ENCODE peak calls at places on chromosome 11, in ten cellular contexts. B is activated T-cell treated with anti-CD3 and anti-CD28 coated beads for 48 hours; P is activated naive CD4-positive, alpha-beta T cell; S is renal cortical epithelial cell; H is Right ventricle myocardium superior; O is NCI-H1105 treated with DMSO at 0.1 percent for 48 hours; E is BJ; X is lung microvascular endothelial cell; G is tibial artery; K is activated CD4-positive, alpha-beta T cell treated with anti-CD3 and anti-CD28 coated beads, Interleukin-2, amount 50 U/mL, for 4 hours. Y is an unnamed sample.

GRCh38 chr11:28529540-28530410 is 421.6 kb downstream of the METTL15 start:
- DNase-seq in O (peak; percentile 40), H (no peak), G (no peak), X (peak; percentile 69), S (peak; percentile 51), K (no peak), E (no peak), B (no peak), P (no peak), Y (no peak)

GRCh38 chr11:102323542-102324261 is 6.4 kb downstream of the BIRC3 start:
- DNase-seq in P (no peak), K (no peak), S (peak; percentile 54), B (no peak), E (peak; percentile 61), X (no peak), G (no peak), O (no peak), H (no peak), Y (no peak)

GRCh38 chr11:68206211-68206610 is 6.9 kb downstream of the KMT5B start:
- DNase-seq in H (no peak), O (peak; percentile 77), X (peak; percentile 72), E (no peak), B (no peak), S (peak; percentile 75), G (no peak), K (no peak), P (no peak), Y (peak; percentile 35)

GRCh38 chr11:13329670-13330401 is 52.2 kb downstream of the BMAL1 start:
- DNase-seq in E (no peak), B (no peak), H (no peak), O (peak; percentile 96), P (no peak), G (no peak), K (no peak), X (no peak), S (peak; percentile 58), Y (no peak)

GRCh38 chr11:14288189-14288935 is 70.6 kb downstream of the RRAS2 start:
- DNase-seq in S (peak; percentile 94), X (peak; percentile 43), H (no peak), P (no peak), G (no peak), B (no peak), O (no peak), K (no peak), E (peak; percentile 74), Y (no peak)

GRCh38 chr11:76599041-76600013 is 71.2 kb downstream of the LRRC32 start:
- DNase-seq in P (no peak), E (no peak), S (no peak), X (no peak), O (no peak), H (no peak), B (no peak), G (no peak), K (no peak), Y (no peak)

GRCh38 chr11:130719516-130719915 is 196.8 kb downstream of the SNX19 start:
- DNase-seq in B (no peak), G (no peak), S (peak; percentile 21), O (no peak), P (no peak), K (no peak), E (peak; percentile 39), H (no peak), X (no peak), Y (no peak)

GRCh38 chr11:2569321-2569721 is 124.5 kb downstream of the KCNQ1 start:
- DNase-seq in G (no peak), B (no peak), X (no peak), E (peak; percentile 17), H (peak; percentile 31), P (no peak), K (no peak), O (no peak), S (no peak), Y (no peak)

GRCh38 chr11:73902303-73902702 is 25.5 kb downstream of the PAAF1 start:
- DNase-seq in S (peak; percentile 23), X (no peak), H (no peak), K (no peak), O (no peak), P (no peak), E (no peak), B (no peak), G (no peak), Y (no peak)

GRCh38 chr11:10005955-10006525 is 288.0 kb downstream of the SBF2 start:
- DNase-seq in X (peak; percentile 16), P (no peak), S (no peak), H (no peak), B (no peak), O (no peak), E (no peak), G (no peak), K (no peak), Y (no peak)